ENCODE peak calls at places on chromosome 6, in eight cellular contexts. One of them, this sample, is unnamed.

GRCh38 chr6:28922841-28923317 is 906 bp downstream of the TRIM27 start:
- DNase-seq in SJCRH30: peak; percentile 41
- DNase-seq in SJSA1: peak; percentile 48
- DNase-seq in tibial nerve: peak; percentile 27
- DNase-seq in GM12865: peak; percentile 69
- DNase-seq in choroid plexus epithelial cell: peak; percentile 52
- DNase-seq in aorta: no peak
- DNase-seq in fibroblast of pulmonary artery: peak; percentile 50
- DNase-seq in this sample: no peak

GRCh38 chr6:41182069-41183034 is 18.6 kb downstream of the TREML2 start:
- DNase-seq in SJCRH30: peak; percentile 73
- DNase-seq in SJSA1: no peak
- DNase-seq in tibial nerve: no peak
- DNase-seq in GM12865: peak; percentile 74
- DNase-seq in choroid plexus epithelial cell: peak; percentile 77
- DNase-seq in aorta: no peak
- DNase-seq in fibroblast of pulmonary artery: peak; percentile 73
- DNase-seq in this sample: peak; percentile 82

GRCh38 chr6:125554456-125554855 is 195.0 kb upstream of the HEY2 start:
- DNase-seq in SJCRH30: no peak
- DNase-seq in SJSA1: no peak
- DNase-seq in tibial nerve: no peak
- DNase-seq in GM12865: no peak
- DNase-seq in choroid plexus epithelial cell: no peak
- DNase-seq in aorta: no peak
- DNase-seq in fibroblast of pulmonary artery: no peak
- DNase-seq in this sample: no peak

GRCh38 chr6:145824344-145824743 is 9.7 kb upstream of the FBXO30 start:
- DNase-seq in SJCRH30: no peak
- DNase-seq in SJSA1: no peak
- DNase-seq in tibial nerve: no peak
- DNase-seq in GM12865: no peak
- DNase-seq in choroid plexus epithelial cell: no peak
- DNase-seq in aorta: no peak
- DNase-seq in fibroblast of pulmonary artery: no peak
- DNase-seq in this sample: no peak

GRCh38 chr6:9250852-9251251 is 815.5 kb upstream of the SLC35B3 start:
- DNase-seq in SJCRH30: peak; percentile 75
- DNase-seq in SJSA1: peak; percentile 43
- DNase-seq in tibial nerve: no peak
- DNase-seq in GM12865: peak; percentile 10
- DNase-seq in choroid plexus epithelial cell: peak; percentile 67
- DNase-seq in aorta: no peak
- DNase-seq in fibroblast of pulmonary artery: peak; percentile 70
- DNase-seq in this sample: no peak

GRCh38 chr6:82259389-82259788 is 11.8 kb upstream of the IBTK start:
- DNase-seq in SJCRH30: no peak
- DNase-seq in SJSA1: no peak
- DNase-seq in tibial nerve: no peak
- DNase-seq in GM12865: no peak
- DNase-seq in choroid plexus epithelial cell: no peak
- DNase-seq in aorta: no peak
- DNase-seq in fibroblast of pulmonary artery: no peak
- DNase-seq in this sample: no peak

GRCh38 chr6:4909063-4909645 is 94.7 kb downstream of the RPP40 start:
- DNase-seq in SJCRH30: no peak
- DNase-seq in SJSA1: no peak
- DNase-seq in tibial nerve: no peak
- DNase-seq in GM12865: no peak
- DNase-seq in choroid plexus epithelial cell: no peak
- DNase-seq in aorta: no peak
- DNase-seq in fibroblast of pulmonary artery: no peak
- DNase-seq in this sample: no peak

GRCh38 chr6:79518850-79519249 is 18.4 kb downstream of the LCA5 start:
- DNase-seq in SJCRH30: no peak
- DNase-seq in SJSA1: no peak
- DNase-seq in tibial nerve: no peak
- DNase-seq in GM12865: no peak
- DNase-seq in choroid plexus epithelial cell: no peak
- DNase-seq in aorta: no peak
- DNase-seq in fibroblast of pulmonary artery: no peak
- DNase-seq in this sample: no peak

GRCh38 chr6:10518461-10519216 is 2.5 kb upstream of the GCNT2 start:
- DNase-seq in SJCRH30: no peak
- DNase-seq in SJSA1: peak; percentile 75
- DNase-seq in tibial nerve: no peak
- DNase-seq in GM12865: no peak
- DNase-seq in choroid plexus epithelial cell: peak; percentile 32
- DNase-seq in aorta: no peak
- DNase-seq in fibroblast of pulmonary artery: peak; percentile 49
- DNase-seq in this sample: no peak

GRCh38 chr6:10522929-10523573 is 1.9 kb downstream of the GCNT2 start:
- DNase-seq in SJCRH30: no peak
- DNase-seq in SJSA1: no peak
- DNase-seq in tibial nerve: no peak
- DNase-seq in GM12865: no peak
- DNase-seq in choroid plexus epithelial cell: no peak
- DNase-seq in aorta: no peak
- DNase-seq in fibroblast of pulmonary artery: no peak
- DNase-seq in this sample: no peak

GRCh38 chr6:10516953-10517352 is 4.2 kb upstream of the GCNT2 start:
- DNase-seq in SJCRH30: no peak
- DNase-seq in SJSA1: no peak
- DNase-seq in tibial nerve: no peak
- DNase-seq in GM12865: no peak
- DNase-seq in choroid plexus epithelial cell: no peak
- DNase-seq in aorta: no peak
- DNase-seq in fibroblast of pulmonary artery: no peak
- DNase-seq in this sample: no peak

GRCh38 chr6:10520468-10520867 is 683 bp upstream of the GCNT2 start:
- DNase-seq in SJCRH30: no peak
- DNase-seq in SJSA1: no peak
- DNase-seq in tibial nerve: no peak
- DNase-seq in GM12865: no peak
- DNase-seq in choroid plexus epithelial cell: no peak
- DNase-seq in aorta: no peak
- DNase-seq in fibroblast of pulmonary artery: no peak
- DNase-seq in this sample: no peak

GRCh38 chr6:10521104-10521808 is at the start of gene GCNT2:
- DNase-seq in SJCRH30: peak; percentile 55
- DNase-seq in SJSA1: peak; percentile 54
- DNase-seq in tibial nerve: no peak
- DNase-seq in GM12865: peak; percentile 43
- DNase-seq in choroid plexus epithelial cell: peak; percentile 75
- DNase-seq in aorta: no peak
- DNase-seq in fibroblast of pulmonary artery: no peak
- DNase-seq in this sample: no peak
- H3K4me3 ChIP-seq in SJCRH30: no peak within 1 kb of the TSS
- H3K4me3 ChIP-seq in SJSA1: peak within 1 kb of the TSS; percentile 24
- H3K4me3 ChIP-seq in tibial nerve: no peak within 1 kb of the TSS
- H3K4me3 ChIP-seq in GM12865: peak within 1 kb of the TSS; percentile 14
- H3K4me3 ChIP-seq in choroid plexus epithelial cell: peak within 1 kb of the TSS; percentile 28
- H3K4me3 ChIP-seq in aorta: no peak within 1 kb of the TSS
- H3K4me3 ChIP-seq in fibroblast of pulmonary artery: no peak within 1 kb of the TSS
- H3K4me3 ChIP-seq in this sample: no peak within 1 kb of the TSS

GRCh38 chr6:8182209-8182845 is 80.0 kb upstream of the EEF1E1 start:
- DNase-seq in SJCRH30: peak; percentile 68
- DNase-seq in SJSA1: no peak
- DNase-seq in tibial nerve: no peak
- DNase-seq in GM12865: no peak
- DNase-seq in choroid plexus epithelial cell: peak; percentile 24
- DNase-seq in aorta: no peak
- DNase-seq in fibroblast of pulmonary artery: peak; percentile 36
- DNase-seq in this sample: no peak

GRCh38 chr6:8182857-8183256 is 80.5 kb upstream of the EEF1E1 start:
- DNase-seq in SJCRH30: peak; percentile 52
- DNase-seq in SJSA1: no peak
- DNase-seq in tibial nerve: no peak
- DNase-seq in GM12865: no peak
- DNase-seq in choroid plexus epithelial cell: peak; percentile 23
- DNase-seq in aorta: no peak
- DNase-seq in fibroblast of pulmonary artery: peak; percentile 18
- DNase-seq in this sample: no peak

GRCh38 chr6:8183266-8183665 is 80.9 kb upstream of the EEF1E1 start:
- DNase-seq in SJCRH30: peak; percentile 73
- DNase-seq in SJSA1: no peak
- DNase-seq in tibial nerve: no peak
- DNase-seq in GM12865: peak; percentile 7
- DNase-seq in choroid plexus epithelial cell: no peak
- DNase-seq in aorta: no peak
- DNase-seq in fibroblast of pulmonary artery: no peak
- DNase-seq in this sample: no peak

GRCh38 chr6:8181162-8181909 is 79.0 kb upstream of the EEF1E1 start:
- DNase-seq in SJCRH30: no peak
- DNase-seq in SJSA1: no peak
- DNase-seq in tibial nerve: no peak
- DNase-seq in GM12865: no peak
- DNase-seq in choroid plexus epithelial cell: no peak
- DNase-seq in aorta: no peak
- DNase-seq in fibroblast of pulmonary artery: no peak
- DNase-seq in this sample: no peak

DNA sequence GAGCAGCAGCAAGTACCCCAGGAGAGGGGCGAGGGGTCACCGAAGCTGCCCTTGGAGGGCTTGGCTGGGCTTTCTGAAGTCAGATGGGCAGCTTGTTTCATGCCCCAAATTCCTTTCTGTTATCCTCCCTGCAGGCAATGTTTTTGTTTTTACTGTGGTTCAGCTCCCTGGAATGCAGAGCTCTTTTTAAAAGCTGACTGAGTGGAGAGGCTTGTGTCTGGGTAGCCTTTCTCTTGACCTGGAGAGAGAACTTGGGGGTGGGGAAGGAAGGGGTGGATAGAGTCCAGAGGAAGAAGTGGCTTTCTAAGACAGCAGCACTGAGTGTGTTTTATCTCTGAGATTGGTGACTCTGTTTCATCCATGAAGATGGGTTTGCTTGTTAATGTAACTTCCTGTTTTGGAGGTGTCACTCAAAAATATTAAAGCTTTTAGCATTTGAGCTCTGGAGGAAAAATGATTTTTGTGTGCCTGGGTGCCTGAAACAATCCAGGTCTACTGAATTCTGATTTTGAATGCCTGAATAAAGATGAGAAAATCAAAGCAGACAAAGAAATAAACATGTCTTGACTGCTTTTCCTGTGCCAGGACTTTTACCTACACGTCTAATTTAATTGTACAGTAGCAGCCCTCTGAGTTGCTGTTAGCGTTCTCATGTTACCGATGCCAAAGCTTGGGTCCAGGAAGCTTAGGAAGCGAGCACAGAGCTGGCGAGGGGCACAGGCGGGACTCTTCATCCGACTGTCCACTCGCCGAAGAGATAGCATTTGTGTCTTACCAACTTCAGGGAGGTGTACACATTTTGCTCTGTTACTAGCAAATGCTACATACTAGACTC is 78.2 kb upstream of the EEF1E1 start:
- DNase-seq in SJCRH30: peak; percentile 60
- DNase-seq in SJSA1: peak; percentile 80
- DNase-seq in tibial nerve: no peak
- DNase-seq in GM12865: no peak
- DNase-seq in choroid plexus epithelial cell: peak; percentile 93
- DNase-seq in aorta: no peak
- DNase-seq in fibroblast of pulmonary artery: peak; percentile 64
- DNase-seq in this sample: no peak
- H3K4me3 ChIP-seq in SJCRH30: peak overlapping the region; percentile 23
- H3K4me3 ChIP-seq in SJSA1: no peak overlapping the region
- H3K4me3 ChIP-seq in tibial nerve: no peak overlapping the region
- H3K4me3 ChIP-seq in GM12865: no peak overlapping the region
- H3K4me3 ChIP-seq in choroid plexus epithelial cell: peak overlapping the region; percentile 8
- H3K4me3 ChIP-seq in aorta: no peak overlapping the region
- H3K4me3 ChIP-seq in fibroblast of pulmonary artery: no peak overlapping the region
- H3K4me3 ChIP-seq in this sample: no peak overlapping the region

GRCh38 chr6:27290065-27290849 is 21.8 kb downstream of the POM121L2 start:
- DNase-seq in SJCRH30: no peak
- DNase-seq in SJSA1: no peak
- DNase-seq in tibial nerve: no peak
- DNase-seq in GM12865: no peak
- DNase-seq in choroid plexus epithelial cell: peak; percentile 48
- DNase-seq in aorta: no peak
- DNase-seq in fibroblast of pulmonary artery: peak; percentile 38
- DNase-seq in this sample: no peak

GRCh38 chr6:27286141-27286540 is 25.9 kb downstream of the POM121L2 start:
- DNase-seq in SJCRH30: no peak
- DNase-seq in SJSA1: no peak
- DNase-seq in tibial nerve: no peak
- DNase-seq in GM12865: no peak
- DNase-seq in choroid plexus epithelial cell: no peak
- DNase-seq in aorta: no peak
- DNase-seq in fibroblast of pulmonary artery: no peak
- DNase-seq in this sample: no peak

GRCh38 chr6:27288136-27289044 is 23.7 kb downstream of the POM121L2 start:
- DNase-seq in SJCRH30: no peak
- DNase-seq in SJSA1: no peak
- DNase-seq in tibial nerve: no peak
- DNase-seq in GM12865: peak; percentile 50
- DNase-seq in choroid plexus epithelial cell: no peak
- DNase-seq in aorta: no peak
- DNase-seq in fibroblast of pulmonary artery: no peak
- DNase-seq in this sample: no peak

GRCh38 chr6:27290850-27291208 is 21.2 kb downstream of the POM121L2 start:
- DNase-seq in SJCRH30: no peak
- DNase-seq in SJSA1: no peak
- DNase-seq in tibial nerve: no peak
- DNase-seq in GM12865: no peak
- DNase-seq in choroid plexus epithelial cell: no peak
- DNase-seq in aorta: no peak
- DNase-seq in fibroblast of pulmonary artery: no peak
- DNase-seq in this sample: no peak

GRCh38 chr6:27287751-27288135 is 24.3 kb downstream of the POM121L2 start:
- DNase-seq in SJCRH30: no peak
- DNase-seq in SJSA1: no peak
- DNase-seq in tibial nerve: no peak
- DNase-seq in GM12865: no peak
- DNase-seq in choroid plexus epithelial cell: no peak
- DNase-seq in aorta: no peak
- DNase-seq in fibroblast of pulmonary artery: no peak
- DNase-seq in this sample: no peak
- H3K4me3 ChIP-seq in SJCRH30: no peak overlapping the region
- H3K4me3 ChIP-seq in SJSA1: no peak overlapping the region
- H3K4me3 ChIP-seq in tibial nerve: no peak overlapping the region
- H3K4me3 ChIP-seq in GM12865: peak overlapping the region; percentile 57
- H3K4me3 ChIP-seq in choroid plexus epithelial cell: no peak overlapping the region
- H3K4me3 ChIP-seq in aorta: no peak overlapping the region
- H3K4me3 ChIP-seq in fibroblast of pulmonary artery: peak overlapping the region; percentile 6
- H3K4me3 ChIP-seq in this sample: no peak overlapping the region

GRCh38 chr6:138543648-138544047 is 44.4 kb upstream of the NHSL1 start:
- DNase-seq in SJCRH30: no peak
- DNase-seq in SJSA1: no peak
- DNase-seq in tibial nerve: no peak
- DNase-seq in GM12865: no peak
- DNase-seq in choroid plexus epithelial cell: no peak
- DNase-seq in aorta: no peak
- DNase-seq in fibroblast of pulmonary artery: no peak
- DNase-seq in this sample: no peak

GRCh38 chr6:138541793-138542481 is 42.6 kb upstream of the NHSL1 start:
- DNase-seq in SJCRH30: no peak
- DNase-seq in SJSA1: no peak
- DNase-seq in tibial nerve: no peak
- DNase-seq in GM12865: no peak
- DNase-seq in choroid plexus epithelial cell: no peak
- DNase-seq in aorta: no peak
- DNase-seq in fibroblast of pulmonary artery: peak; percentile 71
- DNase-seq in this sample: no peak

GRCh38 chr6:138544521-138544920 is 45.2 kb upstream of the NHSL1 start:
- DNase-seq in SJCRH30: no peak
- DNase-seq in SJSA1: no peak
- DNase-seq in tibial nerve: no peak
- DNase-seq in GM12865: no peak
- DNase-seq in choroid plexus epithelial cell: peak; percentile 59
- DNase-seq in aorta: no peak
- DNase-seq in fibroblast of pulmonary artery: peak; percentile 58
- DNase-seq in this sample: no peak

GRCh38 chr6:138546733-138547185 is 47.5 kb upstream of the NHSL1 start:
- DNase-seq in SJCRH30: no peak
- DNase-seq in SJSA1: peak; percentile 47
- DNase-seq in tibial nerve: no peak
- DNase-seq in GM12865: peak; percentile 26
- DNase-seq in choroid plexus epithelial cell: peak; percentile 68
- DNase-seq in aorta: no peak
- DNase-seq in fibroblast of pulmonary artery: peak; percentile 65
- DNase-seq in this sample: peak; percentile 12

DNA sequence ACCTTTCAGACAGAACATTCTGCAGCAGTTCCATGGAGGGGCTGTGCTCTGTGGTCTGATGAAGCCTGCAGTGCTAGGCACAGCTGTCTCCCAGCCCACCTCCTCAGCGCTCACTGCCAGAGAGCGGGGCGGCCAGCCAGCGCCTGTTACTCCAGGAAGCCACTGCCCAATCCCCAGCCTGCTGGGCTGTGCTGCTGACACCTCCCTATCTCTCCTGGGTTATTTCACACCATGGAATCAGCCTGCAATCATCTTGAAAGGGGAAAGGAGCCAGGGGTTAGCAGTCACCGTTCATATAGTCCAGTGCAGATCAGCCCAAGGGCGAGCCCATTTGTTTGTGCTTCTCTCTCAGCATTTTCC is 46.3 kb upstream of the NHSL1 start:
- DNase-seq in SJCRH30: peak; percentile 71
- DNase-seq in SJSA1: peak; percentile 57
- DNase-seq in tibial nerve: peak; percentile 29
- DNase-seq in GM12865: no peak
- DNase-seq in choroid plexus epithelial cell: peak; percentile 86
- DNase-seq in aorta: peak; percentile 83
- DNase-seq in fibroblast of pulmonary artery: peak; percentile 75
- DNase-seq in this sample: no peak
- H3K4me3 ChIP-seq in SJCRH30: peak overlapping the region; percentile 9
- H3K4me3 ChIP-seq in SJSA1: peak overlapping the region; percentile 30
- H3K4me3 ChIP-seq in tibial nerve: peak overlapping the region; percentile 44
- H3K4me3 ChIP-seq in GM12865: no peak overlapping the region
- H3K4me3 ChIP-seq in choroid plexus epithelial cell: peak overlapping the region; percentile 61
- H3K4me3 ChIP-seq in aorta: no peak overlapping the region
- H3K4me3 ChIP-seq in fibroblast of pulmonary artery: peak overlapping the region; percentile 65
- H3K4me3 ChIP-seq in this sample: no peak overlapping the region